ENCODE peak calls at places on chromosomes 5 and 9, in five cellular contexts. One of them, this sample, is unnamed.

GRCh38 chr9:37005517-37006140 is 28.4 kb downstream of the PAX5 start:
- DNase-seq in left ventricle myocardium inferior: no peak
- DNase-seq in mesendoderm: no peak
- DNase-seq in mesenchymal stem cell: no peak
- DNase-seq in A549: no peak
- DNase-seq in this sample: no peak

GRCh38 chr5:178569485-178569884 is 20.7 kb downstream of the COL23A1 start:
- DNase-seq in mesendoderm: no peak
- DNase-seq in mesenchymal stem cell: no peak
- DNase-seq in left ventricle myocardium inferior: no peak
- DNase-seq in A549: no peak
- DNase-seq in this sample: no peak

GRCh38 chr5:142644640-142645361 is 41.1 kb downstream of the FGF1 start:
- DNase-seq in mesendoderm: peak; percentile 89
- DNase-seq in mesenchymal stem cell: peak; percentile 96
- DNase-seq in left ventricle myocardium inferior: no peak
- DNase-seq in A549: peak; percentile 85
- DNase-seq in this sample: peak; percentile 94

GRCh38 chr9:94973491-94973941 is 247.0 kb downstream of the AOPEP start:
- DNase-seq in A549: no peak
- DNase-seq in mesendoderm: no peak
- DNase-seq in mesenchymal stem cell: peak; percentile 69
- DNase-seq in left ventricle myocardium inferior: no peak
- DNase-seq in this sample: peak; percentile 52

GRCh38 chr9:1869843-1870242 is 145.3 kb upstream of the SMARCA2 start:
- DNase-seq in left ventricle myocardium inferior: no peak
- DNase-seq in mesendoderm: peak; percentile 79
- DNase-seq in A549: peak; percentile 6
- DNase-seq in mesenchymal stem cell: no peak
- DNase-seq in this sample: peak; percentile 67

GRCh38 chr9:121168052-121168451 is 33.6 kb downstream of the RAB14 start:
- DNase-seq in mesenchymal stem cell: no peak
- DNase-seq in left ventricle myocardium inferior: no peak
- DNase-seq in A549: no peak
- DNase-seq in mesendoderm: no peak
- DNase-seq in this sample: no peak

GRCh38 chr5:73529081-73529480 is 30.8 kb downstream of the BTF3 start:
- DNase-seq in mesendoderm: no peak
- DNase-seq in mesenchymal stem cell: no peak
- DNase-seq in left ventricle myocardium inferior: no peak
- DNase-seq in A549: no peak
- DNase-seq in this sample: no peak

GRCh38 chr5:72936893-72937292 is 18.9 kb upstream of the FCHO2 start:
- DNase-seq in left ventricle myocardium inferior: no peak
- DNase-seq in mesenchymal stem cell: no peak
- DNase-seq in A549: no peak
- DNase-seq in mesendoderm: no peak
- DNase-seq in this sample: no peak

GRCh38 chr5:81163641-81164040 is 69.5 kb upstream of the CKMT2 start:
- DNase-seq in mesenchymal stem cell: no peak
- DNase-seq in left ventricle myocardium inferior: no peak
- DNase-seq in A549: no peak
- DNase-seq in mesendoderm: no peak
- DNase-seq in this sample: no peak

GRCh38 chr5:59769832-59770231 is 123.7 kb downstream of the PDE4D start:
- DNase-seq in mesenchymal stem cell: peak; percentile 54
- DNase-seq in A549: no peak
- DNase-seq in left ventricle myocardium inferior: no peak
- DNase-seq in mesendoderm: no peak
- DNase-seq in this sample: no peak

GRCh38 chr5:124001216-124001615 is 489.2 kb downstream of the CSNK1G3 start:
- DNase-seq in mesenchymal stem cell: no peak
- DNase-seq in A549: no peak
- DNase-seq in mesendoderm: peak; percentile 58
- DNase-seq in left ventricle myocardium inferior: no peak
- DNase-seq in this sample: no peak

GRCh38 chr5:135977375-135977928 is 22.7 kb upstream of the LECT2 start:
- DNase-seq in left ventricle myocardium inferior: peak; percentile 66
- DNase-seq in A549: peak; percentile 62
- DNase-seq in mesendoderm: peak; percentile 90
- DNase-seq in mesenchymal stem cell: peak; percentile 84
- DNase-seq in this sample: peak; percentile 76

GRCh38 chr5:154970759-154971158 is 29.9 kb downstream of the MRPL22 start:
- DNase-seq in mesendoderm: no peak
- DNase-seq in left ventricle myocardium inferior: no peak
- DNase-seq in A549: no peak
- DNase-seq in mesenchymal stem cell: no peak
- DNase-seq in this sample: no peak

GRCh38 chr5:39531299-39531698 is 106.5 kb upstream of the DAB2 start:
- DNase-seq in A549: no peak
- DNase-seq in left ventricle myocardium inferior: no peak
- DNase-seq in mesenchymal stem cell: no peak
- DNase-seq in mesendoderm: no peak
- DNase-seq in this sample: no peak

GRCh38 chr5:133754575-133755169 is 142.3 kb upstream of the FSTL4 start:
- DNase-seq in mesenchymal stem cell: peak; percentile 13
- DNase-seq in A549: peak; percentile 44
- DNase-seq in left ventricle myocardium inferior: no peak
- DNase-seq in mesendoderm: peak; percentile 74
- DNase-seq in this sample: peak; percentile 41

GRCh38 chr5:135238622-135239460 is 160.2 kb downstream of the MACROH2A1 start:
- DNase-seq in mesendoderm: no peak
- DNase-seq in left ventricle myocardium inferior: no peak
- DNase-seq in A549: no peak
- DNase-seq in mesenchymal stem cell: no peak
- DNase-seq in this sample: no peak

GRCh38 chr5:15249152-15249551 is 250.8 kb upstream of the FBXL7 start:
- DNase-seq in A549: no peak
- DNase-seq in mesenchymal stem cell: peak; percentile 6
- DNase-seq in left ventricle myocardium inferior: no peak
- DNase-seq in mesendoderm: no peak
- DNase-seq in this sample: no peak

GRCh38 chr5:1655496-1656270 is 131.9 kb upstream of the LPCAT1 start:
- DNase-seq in A549: no peak
- DNase-seq in mesendoderm: no peak
- DNase-seq in left ventricle myocardium inferior: peak; percentile 3
- DNase-seq in mesenchymal stem cell: no peak
- DNase-seq in this sample: no peak

GRCh38 chr5:27682600-27682999 is 644.2 kb upstream of the CDH9 start:
- DNase-seq in mesenchymal stem cell: no peak
- DNase-seq in left ventricle myocardium inferior: no peak
- DNase-seq in mesendoderm: peak; percentile 73
- DNase-seq in A549: no peak
- DNase-seq in this sample: peak; percentile 20

GRCh38 chr5:83474986-83475385 is 3.4 kb downstream of the VCAN start:
- DNase-seq in mesenchymal stem cell: no peak
- DNase-seq in A549: no peak
- DNase-seq in left ventricle myocardium inferior: no peak
- DNase-seq in mesendoderm: peak; percentile 71
- DNase-seq in this sample: peak; percentile 7

GRCh38 chr5:40406426-40407211 is 273.1 kb upstream of the PTGER4 start:
- DNase-seq in mesendoderm: no peak
- DNase-seq in left ventricle myocardium inferior: no peak
- DNase-seq in A549: no peak
- DNase-seq in mesenchymal stem cell: peak; percentile 40
- DNase-seq in this sample: no peak

GRCh38 chr9:73979894-73980264 is 517.3 kb upstream of the RORB start:
- DNase-seq in mesenchymal stem cell: no peak
- DNase-seq in mesendoderm: no peak
- DNase-seq in A549: no peak
- DNase-seq in left ventricle myocardium inferior: no peak
- DNase-seq in this sample: no peak

GRCh38 chr5:179272326-179273073 is 72.8 kb downstream of the ADAMTS2 start:
- DNase-seq in A549: no peak
- DNase-seq in mesendoderm: no peak
- DNase-seq in mesenchymal stem cell: no peak
- DNase-seq in left ventricle myocardium inferior: peak; percentile 12
- DNase-seq in this sample: no peak

GRCh38 chr9:85716031-85716877 is 25.5 kb downstream of the AGTPBP1 start:
- DNase-seq in left ventricle myocardium inferior: no peak
- DNase-seq in A549: no peak
- DNase-seq in mesendoderm: peak; percentile 53
- DNase-seq in mesenchymal stem cell: peak; percentile 47
- DNase-seq in this sample: no peak

GRCh38 chr9:35845824-35846771 is 17.1 kb downstream of the TMEM8B start:
- DNase-seq in A549: no peak
- DNase-seq in left ventricle myocardium inferior: no peak
- DNase-seq in mesendoderm: peak; percentile 59
- DNase-seq in mesenchymal stem cell: no peak
- DNase-seq in this sample: no peak

GRCh38 chr9:6695121-6695814 is 49.7 kb upstream of the GLDC start:
- DNase-seq in mesendoderm: no peak
- DNase-seq in A549: no peak
- DNase-seq in mesenchymal stem cell: no peak
- DNase-seq in left ventricle myocardium inferior: no peak
- DNase-seq in this sample: no peak

GRCh38 chr9:107363511-107364182 is 80.6 kb downstream of the RAD23B start:
- DNase-seq in left ventricle myocardium inferior: peak; percentile 17
- DNase-seq in mesendoderm: peak; percentile 36
- DNase-seq in A549: no peak
- DNase-seq in mesenchymal stem cell: peak; percentile 46
- DNase-seq in this sample: no peak

GRCh38 chr5:117262607-117263131 is 688.0 kb upstream of the SEMA6A start:
- DNase-seq in mesendoderm: no peak
- DNase-seq in left ventricle myocardium inferior: no peak
- DNase-seq in A549: no peak
- DNase-seq in mesenchymal stem cell: no peak
- DNase-seq in this sample: peak; percentile 33

DNA sequence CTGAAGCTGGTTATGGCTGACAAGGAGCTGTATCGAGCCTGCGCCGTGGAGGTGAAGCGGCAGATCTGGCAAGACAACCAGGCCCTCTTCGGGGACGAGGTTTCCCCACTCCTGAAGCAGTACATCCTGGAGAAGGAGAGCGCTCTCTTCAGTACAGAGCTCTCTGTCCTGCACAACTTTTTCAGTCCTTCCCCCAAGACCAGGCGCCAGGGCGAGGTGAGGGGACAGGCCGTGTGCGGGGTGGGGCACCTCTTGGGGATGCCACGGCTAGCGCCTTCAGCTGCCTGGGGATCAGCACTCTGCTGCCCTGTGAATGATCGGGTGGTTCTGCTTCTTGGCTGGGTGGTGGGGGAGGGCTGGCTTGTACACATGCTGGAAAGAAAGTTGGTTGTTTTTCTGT is 1.7 kb downstream of the NELFB start:
- DNase-seq in mesendoderm: no peak
- DNase-seq in A549: no peak
- DNase-seq in mesenchymal stem cell: no peak
- DNase-seq in left ventricle myocardium inferior: no peak
- DNase-seq in this sample: no peak
- H3K4me3 ChIP-seq in mesendoderm: no peak overlapping the region
- H3K4me3 ChIP-seq in A549: no peak overlapping the region
- H3K4me3 ChIP-seq in mesenchymal stem cell: no peak overlapping the region
- H3K4me3 ChIP-seq in left ventricle myocardium inferior: peak overlapping the region; percentile 93
- H3K4me3 ChIP-seq in this sample: peak overlapping the region; percentile 88

DNA sequence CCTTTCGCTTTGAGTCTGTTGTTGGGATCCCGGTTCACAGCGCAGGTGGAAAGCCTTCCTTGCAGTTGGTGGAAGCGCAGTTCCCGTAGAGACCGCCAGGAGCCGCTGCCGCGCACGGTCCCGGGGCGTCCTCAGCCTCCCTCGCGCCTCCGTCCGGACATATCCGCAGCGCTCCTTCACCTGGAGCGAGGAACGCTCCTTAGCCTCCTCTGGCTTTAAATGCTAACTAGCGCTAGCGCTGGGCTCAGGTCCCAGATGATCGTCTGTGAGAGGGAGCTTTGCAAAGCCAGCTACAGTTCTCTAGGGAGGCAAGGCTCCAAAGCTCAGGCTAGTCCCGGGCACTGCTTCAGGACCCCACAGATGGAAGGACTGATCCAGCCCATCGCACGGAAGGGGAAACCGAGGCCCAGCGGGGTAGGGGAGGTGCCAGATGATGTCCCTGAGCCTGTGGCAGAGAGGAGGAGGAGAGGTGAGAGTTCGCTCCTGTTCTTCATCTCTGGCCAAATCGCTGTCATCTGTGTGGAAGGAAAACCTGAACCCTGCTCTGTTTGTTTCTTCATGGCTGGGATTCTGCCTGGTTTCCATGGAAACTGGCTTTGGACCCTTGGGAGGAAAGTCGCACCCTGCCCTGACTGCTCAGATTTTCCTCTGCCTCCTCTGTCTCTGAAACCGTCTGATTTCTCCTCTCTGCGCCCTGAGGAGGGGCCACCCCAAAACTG is 31.4 kb downstream of the COL15A1 start:
- DNase-seq in mesenchymal stem cell: peak; percentile 65
- DNase-seq in A549: peak; percentile 86
- DNase-seq in mesendoderm: peak; percentile 90
- DNase-seq in left ventricle myocardium inferior: peak; percentile 87
- DNase-seq in this sample: peak; percentile 70
- H3K4me1 ChIP-seq in mesenchymal stem cell: peaks cover 28% of the 10 kb centered on the region
- H3K4me1 ChIP-seq in A549: peaks cover 4% of the 10 kb centered on the region
- H3K4me1 ChIP-seq in mesendoderm: no peaks in the 10 kb centered on the region
- H3K4me1 ChIP-seq in left ventricle myocardium inferior: peaks cover 97% of the 10 kb centered on the region
- H3K4me1 ChIP-seq in this sample: peaks cover 4% of the 10 kb centered on the region

DNA sequence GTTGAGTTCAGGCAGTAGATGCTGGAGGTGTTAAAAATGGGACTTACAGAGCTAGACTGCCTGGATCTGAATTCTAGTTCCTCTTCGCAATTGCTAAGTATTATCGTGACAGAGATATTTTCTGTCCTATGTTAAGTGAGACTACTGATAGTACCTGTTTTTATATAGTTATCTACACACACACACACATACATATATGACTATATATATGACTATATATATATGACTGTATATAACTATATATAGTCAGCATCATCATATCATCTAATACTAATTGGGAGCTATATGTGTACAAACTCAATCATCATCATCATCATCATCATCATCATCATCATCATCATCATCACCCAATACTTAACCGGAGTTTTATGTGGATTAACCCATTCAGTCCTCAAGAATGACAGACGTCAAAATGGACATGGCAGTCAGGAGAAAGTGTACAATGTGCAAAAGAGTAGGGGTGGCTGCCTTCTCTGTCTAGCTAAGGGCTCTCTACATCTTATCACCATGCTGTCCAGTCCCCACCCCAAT is 7.3 kb downstream of the PIK3R1 start:
- DNase-seq in mesendoderm: no peak
- DNase-seq in mesenchymal stem cell: no peak
- DNase-seq in A549: no peak
- DNase-seq in left ventricle myocardium inferior: no peak
- DNase-seq in this sample: no peak
- H3K27ac ChIP-seq in mesendoderm: no peak overlapping the region
- H3K27ac ChIP-seq in mesenchymal stem cell: no peak overlapping the region
- H3K27ac ChIP-seq in A549: no peak overlapping the region
- H3K27ac ChIP-seq in left ventricle myocardium inferior: peak overlapping the region; percentile 79
- H3K27ac ChIP-seq in this sample: no peak overlapping the region

GRCh38 chr5:147450596-147450995 is 59.3 kb downstream of the DPYSL3 start:
- DNase-seq in mesendoderm: peak; percentile 39
- DNase-seq in left ventricle myocardium inferior: no peak
- DNase-seq in mesenchymal stem cell: no peak
- DNase-seq in A549: no peak
- DNase-seq in this sample: no peak

GRCh38 chr5:147453901-147454814 is 55.7 kb downstream of the DPYSL3 start:
- DNase-seq in A549: peak; percentile 76
- DNase-seq in mesenchymal stem cell: peak; percentile 91
- DNase-seq in left ventricle myocardium inferior: peak; percentile 87
- DNase-seq in mesendoderm: peak; percentile 95
- DNase-seq in this sample: peak; percentile 94

GRCh38 chr5:147452137-147452838 is 57.6 kb downstream of the DPYSL3 start:
- DNase-seq in A549: no peak
- DNase-seq in left ventricle myocardium inferior: no peak
- DNase-seq in mesendoderm: peak; percentile 75
- DNase-seq in mesenchymal stem cell: no peak
- DNase-seq in this sample: no peak

GRCh38 chr5:147448766-147449165 is 61.1 kb downstream of the DPYSL3 start:
- DNase-seq in left ventricle myocardium inferior: no peak
- DNase-seq in mesendoderm: no peak
- DNase-seq in mesenchymal stem cell: peak; percentile 47
- DNase-seq in A549: no peak
- DNase-seq in this sample: no peak

GRCh38 chr5:147451125-147451524 is 58.7 kb downstream of the DPYSL3 start:
- DNase-seq in left ventricle myocardium inferior: no peak
- DNase-seq in mesendoderm: peak; percentile 24
- DNase-seq in mesenchymal stem cell: no peak
- DNase-seq in A549: no peak
- DNase-seq in this sample: no peak
- H3K4me3 ChIP-seq in left ventricle myocardium inferior: no peak overlapping the region
- H3K4me3 ChIP-seq in mesendoderm: no peak overlapping the region
- H3K4me3 ChIP-seq in mesenchymal stem cell: no peak overlapping the region
- H3K4me3 ChIP-seq in A549: no peak overlapping the region
- H3K4me3 ChIP-seq in this sample: no peak overlapping the region

This sample was measured in A673.